ENCODE peak calls at places on chromosomes 13 and 19, in seven cellular contexts. T, D, C, Y, L, M and V are unnamed samples.

GRCh38 chr19:13441810-13442512 is 64.3 kb downstream of the CACNA1A start:
- DNase-seq in L (peak), C (peak), T (no peak), D (peak), M (no peak), Y (peak), V (no peak)

GRCh38 chr13:64371045-64371444 is 2859.1 kb downstream of the PCDH9 start:
- DNase-seq in T (no peak), Y (no peak), M (no peak), L (no peak), D (no peak), C (no peak), V (no peak)

GRCh38 chr19:19627716-19628498 is at the start of gene LPAR2:
- DNase-seq in Y (peak), M (peak), T (no peak), D (no peak), C (peak), L (peak), V (no peak)

GRCh38 chr13:29547135-29547534 is 48.4 kb downstream of the SLC7A1 start:
- DNase-seq in M (no peak), T (no peak), L (no peak), C (no peak), Y (no peak), D (no peak), V (no peak)

GRCh38 chr19:695350-695949 is at the start of gene PRSS57:
- DNase-seq in L (no peak), C (no peak), M (no peak), D (no peak), T (no peak), Y (no peak), V (no peak)

GRCh38 chr19:12333162-12334159 is at the start of gene ZNF563:
- DNase-seq in D (peak), C (peak), T (peak), Y (peak), L (peak), M (peak), V (peak)

GRCh38 chr19:30070970-30071632 is 129.1 kb downstream of the URI1 start:
- DNase-seq in C (no peak), L (no peak), D (peak), Y (no peak), M (peak), T (no peak), V (no peak)

GRCh38 chr19:16589917-16590316 is 17.7 kb upstream of the SLC35E1 start:
- DNase-seq in L (no peak), C (no peak), D (no peak), T (no peak), M (no peak), Y (no peak), V (no peak)

GRCh38 chr13:62767473-62767872 is 1351.8 kb upstream of the PCDH20 start:
- DNase-seq in T (no peak), Y (no peak), L (no peak), D (no peak), M (no peak), C (no peak), V (no peak)

GRCh38 chr19:13846533-13847032 is 30.4 kb upstream of the NANOS3 start:
- DNase-seq in T (peak), M (peak), C (peak), L (peak), D (peak), Y (peak), V (peak)

DNA sequence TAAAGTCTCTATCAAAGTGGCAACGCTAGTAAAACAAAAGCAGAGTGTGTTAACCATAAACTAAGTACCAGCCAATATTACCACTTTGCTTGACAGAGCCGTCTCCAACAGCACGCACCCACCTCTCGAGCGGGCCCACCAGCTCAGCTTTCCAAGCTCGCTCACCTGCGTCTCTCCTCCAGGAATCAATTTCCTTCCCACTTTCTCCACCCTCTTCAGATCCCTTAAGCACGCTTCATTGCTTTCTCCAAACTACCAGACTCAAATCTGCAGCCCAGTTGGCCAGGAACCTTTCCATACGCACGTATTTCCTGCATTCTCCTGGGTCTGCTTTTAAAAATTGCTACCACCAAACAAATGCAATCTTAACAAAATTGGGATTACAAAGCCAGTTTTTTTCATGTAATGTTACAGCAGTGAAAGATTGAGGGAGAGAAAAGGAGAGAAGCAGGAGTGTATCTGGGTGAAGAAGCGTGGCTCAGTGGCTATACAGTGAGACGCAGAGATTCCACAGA is 1.5 kb downstream of the ENOX1 start:
- DNase-seq in Y (no peak), T (no peak), L (no peak), C (no peak), D (no peak), M (no peak), V (no peak)
- H3K4me3 ChIP-seq in Y (peak), T (peak), L (no peak), C (no peak), D (peak), M (peak), V (peak)

GRCh38 chr13:98506343-98507059 is 70.4 kb downstream of the STK24 start:
- DNase-seq in Y (no peak), L (no peak), D (no peak), M (no peak), T (no peak), C (no peak), V (no peak)

GRCh38 chr13:98508280-98509074 is 68.4 kb downstream of the STK24 start:
- DNase-seq in C (no peak), M (no peak), L (no peak), Y (no peak), T (no peak), D (no peak), V (no peak)

GRCh38 chr13:98504371-98504963 is 72.4 kb downstream of the STK24 start:
- DNase-seq in M (no peak), T (no peak), L (no peak), C (no peak), D (no peak), Y (no peak), V (no peak)

GRCh38 chr13:98509271-98510155 is 67.4 kb downstream of the STK24 start:
- DNase-seq in L (peak), Y (peak), T (peak), M (no peak), D (no peak), C (no peak), V (peak)

GRCh38 chr13:98507060-98507797 is 69.7 kb downstream of the STK24 start:
- DNase-seq in T (no peak), L (no peak), Y (peak), C (no peak), M (no peak), D (peak), V (peak)
- H3K27ac ChIP-seq in T (peak), L (no peak), Y (peak), C (no peak), M (peak), D (no peak), V (peak)

DNA sequence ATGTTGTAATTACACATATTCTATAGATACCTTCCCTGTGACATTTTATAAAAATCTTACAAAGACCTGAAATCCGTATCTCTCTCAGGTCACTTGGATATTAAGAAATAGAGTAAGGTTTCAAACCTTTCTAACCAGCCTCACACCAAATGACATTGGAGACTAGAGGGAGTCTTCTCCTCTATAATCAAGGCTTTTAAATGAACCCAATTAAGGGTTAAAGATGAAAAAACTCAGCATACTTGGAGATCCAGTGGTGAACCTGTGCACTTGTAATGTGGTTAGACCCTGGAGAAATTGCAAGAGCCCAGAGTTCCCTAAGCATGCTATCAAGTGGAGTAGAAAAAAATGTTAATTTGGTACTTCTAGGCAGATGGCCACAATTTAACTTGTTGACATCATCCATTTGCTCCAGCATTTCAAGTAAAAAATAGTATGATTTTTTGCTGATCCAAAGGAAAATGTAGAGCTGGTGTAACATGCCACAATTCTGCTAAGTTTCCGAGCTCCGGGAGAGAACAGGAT is 554.2 kb upstream of the MIR17HG start:
- DNase-seq in C (no peak), M (no peak), T (no peak), Y (no peak), D (no peak), L (no peak), V (no peak)
- H3K4me3 ChIP-seq in C (no peak), M (no peak), T (no peak), Y (no peak), D (no peak), L (no peak), V (no peak)

DNA sequence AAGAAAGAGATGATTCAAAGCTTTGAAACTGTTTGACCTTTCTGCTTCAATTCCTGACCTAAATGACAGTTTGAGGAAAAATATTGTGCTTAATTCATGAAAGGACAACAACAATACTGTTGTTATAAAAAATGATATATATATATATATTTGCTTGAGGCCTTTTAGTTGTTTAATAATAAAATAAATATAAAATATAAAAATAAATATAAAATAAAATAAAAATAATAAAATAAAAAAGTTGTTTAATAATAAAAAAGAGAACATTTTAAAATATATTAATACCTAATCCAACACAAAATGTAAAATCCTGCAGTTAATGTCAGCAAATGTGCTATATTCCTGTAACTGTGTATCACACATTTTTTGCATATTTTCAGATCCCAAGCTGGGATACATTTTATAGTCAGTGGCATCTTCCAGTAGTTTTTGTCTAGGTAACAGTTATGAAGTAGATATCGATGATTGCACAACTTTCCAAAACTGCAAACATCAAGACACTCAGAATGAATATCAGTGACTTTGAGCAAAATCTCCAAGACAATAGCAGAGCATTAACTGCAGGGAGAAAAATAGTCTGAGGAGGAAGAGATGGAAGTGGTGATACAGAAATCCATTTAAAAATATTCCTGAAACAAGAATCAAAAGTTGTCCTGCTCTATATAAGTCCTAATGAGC is 375.5 kb upstream of the KLHL1 start:
- DNase-seq in L (no peak), T (no peak), M (no peak), Y (no peak), C (no peak), D (no peak), V (no peak)
- H3K27ac ChIP-seq in L (no peak), T (no peak), M (no peak), Y (no peak), C (no peak), D (no peak), V (no peak)

DNA sequence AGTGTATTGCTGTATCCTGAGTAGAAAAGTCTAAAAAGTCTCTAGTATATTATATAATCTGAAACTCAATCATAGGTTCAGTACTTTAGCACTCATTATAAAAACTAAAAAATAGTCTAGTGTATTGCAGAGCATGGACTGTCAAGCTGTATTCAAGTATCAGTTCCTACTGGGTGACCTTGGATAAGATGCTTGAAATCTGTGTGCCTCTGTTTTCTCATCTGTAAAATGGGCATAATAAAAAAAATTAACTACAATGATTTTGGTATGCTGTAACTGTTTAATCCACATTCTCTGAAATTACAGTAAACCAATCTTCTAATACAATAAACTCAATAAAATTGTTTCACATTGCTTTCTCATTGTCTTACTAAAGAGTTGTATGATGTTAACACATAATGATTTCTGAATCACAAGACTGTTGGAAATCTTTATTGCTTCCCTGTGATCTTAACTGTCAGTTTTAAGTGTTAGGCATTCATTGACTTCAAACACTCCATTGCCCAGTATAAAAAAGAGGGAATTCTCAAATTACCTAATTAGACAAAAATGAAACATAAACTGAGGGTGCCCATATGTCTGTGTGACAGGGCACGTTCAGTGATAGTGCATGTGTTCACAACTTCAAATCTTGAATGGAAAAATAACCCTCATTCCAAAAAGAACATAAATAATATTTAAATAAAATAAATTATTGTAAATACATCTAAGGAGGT is 2.2 kb downstream of the STARD13 start:
- DNase-seq in T (no peak), Y (no peak), L (no peak), M (no peak), C (no peak), D (no peak), V (no peak)
- H3K4me3 ChIP-seq in T (no peak), Y (peak), L (no peak), M (no peak), C (no peak), D (peak), V (peak)

GRCh38 chr13:97460853-97461252 is 26.9 kb downstream of the RAP2A start:
- DNase-seq in D (no peak), C (no peak), M (no peak), Y (no peak), T (no peak), L (no peak), V (no peak)
- H3K27ac ChIP-seq in D (no peak), C (no peak), M (no peak), Y (peak), T (no peak), L (no peak), V (no peak)

DNA sequence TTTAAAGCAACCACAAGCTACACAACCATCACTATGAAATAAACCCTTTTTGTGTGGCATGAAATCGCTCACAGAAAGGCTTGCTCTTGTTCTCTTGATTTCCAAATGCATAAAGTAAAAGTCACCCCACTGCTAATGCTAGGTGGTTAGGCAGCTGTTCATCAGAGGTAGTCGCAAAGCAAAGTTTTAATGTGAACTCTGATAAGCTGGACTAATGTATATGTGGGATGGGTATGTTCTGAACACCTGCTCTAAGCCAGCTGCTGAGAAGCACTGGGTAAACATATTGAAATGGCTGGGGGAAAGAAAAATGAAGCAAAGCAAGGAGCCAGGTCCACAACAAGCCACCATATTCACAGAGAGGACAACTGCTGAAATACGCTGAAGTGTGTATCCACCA is 142.3 kb downstream of the KLF12 start:
- DNase-seq in Y (no peak), L (no peak), C (no peak), M (no peak), D (no peak), T (no peak), V (no peak)
- H3K4me3 ChIP-seq in Y (no peak), L (no peak), C (no peak), M (no peak), D (no peak), T (no peak), V (no peak)

GRCh38 chr13:112767506-112768471 is 78.0 kb downstream of the ATP11A start:
- DNase-seq in Y (no peak), D (peak), L (no peak), C (no peak), T (no peak), M (no peak), V (no peak)

GRCh38 chr13:112771139-112771876 is 81.5 kb downstream of the ATP11A start:
- DNase-seq in L (no peak), D (no peak), M (peak), Y (no peak), T (no peak), C (no peak), V (no peak)

GRCh38 chr13:112768795-112769411 is 79.1 kb downstream of the ATP11A start:
- DNase-seq in T (no peak), Y (no peak), D (peak), M (no peak), L (no peak), C (peak), V (no peak)

GRCh38 chr13:112770504-112770903 is 80.7 kb downstream of the ATP11A start:
- DNase-seq in M (no peak), Y (no peak), D (no peak), T (no peak), L (no peak), C (no peak), V (no peak)

GRCh38 chr13:112769615-112770014 is 79.8 kb downstream of the ATP11A start:
- DNase-seq in M (no peak), D (no peak), Y (no peak), C (no peak), T (no peak), L (no peak), V (no peak)
- H3K27ac ChIP-seq in M (no peak), D (no peak), Y (no peak), C (no peak), T (no peak), L (no peak), V (no peak)

DNA sequence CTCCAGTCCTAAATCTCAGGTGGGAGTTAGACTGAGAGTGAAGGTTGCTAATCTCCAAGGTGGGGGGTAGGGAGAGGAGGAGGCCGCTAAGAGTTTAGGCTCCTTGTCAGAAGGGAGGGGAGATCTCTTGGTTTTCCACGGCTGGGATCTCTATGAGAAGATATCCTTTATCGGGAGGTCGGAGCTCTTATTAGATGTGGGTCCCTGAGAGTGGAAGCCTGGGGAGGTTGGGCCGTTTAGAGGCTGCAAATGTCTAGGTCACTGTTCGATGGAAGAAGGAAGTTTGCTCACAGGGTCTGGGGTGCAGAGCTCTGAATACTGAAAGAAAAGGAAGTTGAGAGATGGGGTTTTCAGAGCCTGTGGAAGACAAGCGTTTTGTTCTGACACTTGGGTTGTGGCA is 3.8 kb downstream of the MYADM start:
- DNase-seq in T (no peak), M (no peak), Y (no peak), C (no peak), L (no peak), D (no peak), V (no peak)
- H3K4me3 ChIP-seq in T (no peak), M (no peak), Y (no peak), C (no peak), L (no peak), D (peak), V (no peak)